ENCODE peak calls at places on chromosome 1, in nine cellular contexts. B is NT2/D1, N is ovary, L is SHP77, X is left lung, J is IMR-90, S is B cell, V is NCI-H748 treated with DMSO at 0.1 percent for 48 hours, D is LoVo. P is an unnamed sample.

GRCh38 chr1:3663999-3664699 is 11.8 kb downstream of the TP73 start:
- DNase-seq in V (no peak), J (no peak), X (no peak), S (no peak), L (no peak), N (no peak), D (no peak), B (no peak), P (no peak)

GRCh38 chr1:25037174-25038074 is 107.3 kb upstream of the RUNX3 start:
- DNase-seq in S (peak; percentile 72), N (no peak), X (no peak), J (peak; percentile 13), D (peak; percentile 33), B (no peak), V (no peak), L (peak; percentile 32), P (no peak)

GRCh38 chr1:157237522-157237921 is 99.3 kb upstream of the ETV3 start:
- DNase-seq in N (no peak), L (no peak), J (no peak), S (no peak), X (no peak), B (no peak), V (no peak), D (no peak), P (no peak)

GRCh38 chr1:63730211-63730610 is 43.6 kb upstream of the ROR1 start:
- DNase-seq in J (no peak), B (no peak), N (no peak), S (no peak), V (no peak), D (no peak), L (no peak), X (no peak), P (no peak)

GRCh38 chr1:12324423-12324822 is 94.6 kb downstream of the VPS13D start:
- DNase-seq in L (no peak), D (no peak), J (no peak), X (no peak), N (no peak), S (no peak), B (no peak), V (no peak), P (no peak)

GRCh38 chr1:203196371-203196770 is 9.9 kb upstream of the CHI3L1 start:
- DNase-seq in V (no peak), N (no peak), S (no peak), D (no peak), X (no peak), L (no peak), J (peak; percentile 7), B (no peak), P (no peak)

GRCh38 chr1:41496080-41497055 is 11.9 kb upstream of the EDN2 start:
- DNase-seq in L (no peak), B (peak; percentile 96), D (peak; percentile 90), X (peak; percentile 83), J (peak; percentile 83), S (no peak), V (peak; percentile 82), N (peak; percentile 90), P (peak; percentile 92)

GRCh38 chr1:150613061-150613920 is 16.1 kb downstream of the ENSA start:
- DNase-seq in D (peak; percentile 84), N (no peak), J (peak; percentile 98), X (peak; percentile 52), B (no peak), V (peak; percentile 10), L (peak; percentile 99), S (peak; percentile 54), P (no peak)